ENCODE peak calls at places on chromosomes 6 and 20, in ten cellular contexts. I is endothelial cell of umbilical vein, G is fibroblast of the aortic adventitia, X is bronchial epithelial cell, V is RWPE1, A is WERI-Rb-1, C is cardiac muscle cell, O is fibroblast of mammary gland, K is brain microvascular endothelial cell, J is PC-3. W is an unnamed sample.

GRCh38 chr6:2739335-2739734 is 11.4 kb downstream of the MYLK4 start:
- DNase-seq in C (no peak), G (no peak), I (peak; percentile 9), O (peak; percentile 69), V (peak; percentile 36), K (peak; percentile 92), X (peak; percentile 17), A (no peak), J (peak; percentile 63), W (no peak)

GRCh38 chr6:112833546-112834215 is 486.6 kb downstream of the RFPL4B start:
- DNase-seq in K (no peak), C (peak; percentile 20), X (peak; percentile 5), G (peak; percentile 36), A (no peak), I (peak; percentile 7), V (no peak), J (no peak), O (no peak), W (no peak)

GRCh38 chr20:17725094-17725835 is 25.5 kb downstream of the BANF2 start:
- DNase-seq in G (no peak), C (no peak), I (no peak), J (no peak), V (no peak), K (no peak), X (no peak), A (peak; percentile 66), O (no peak), W (no peak)

GRCh38 chr6:111798281-111798725 is 74.9 kb downstream of the FYN start:
- DNase-seq in J (peak; percentile 83), G (no peak), V (no peak), O (no peak), X (no peak), I (no peak), A (no peak), C (no peak), K (no peak), W (no peak)

GRCh38 chr20:25453035-25453810 is 45.8 kb downstream of the GINS1 start:
- DNase-seq in A (no peak), C (peak; percentile 67), K (no peak), X (peak; percentile 53), V (peak; percentile 73), I (peak; percentile 5), J (peak; percentile 97), O (peak; percentile 21), G (peak; percentile 7), W (no peak)

GRCh38 chr6:168181316-168181715 is 102.3 kb upstream of the FRMD1 start:
- DNase-seq in C (no peak), X (no peak), V (no peak), O (no peak), I (no peak), K (no peak), J (no peak), G (no peak), A (no peak), W (no peak)

GRCh38 chr6:35624341-35625070 is 64.2 kb downstream of the FKBP5 start:
- DNase-seq in O (peak; percentile 48), K (no peak), J (peak; percentile 44), I (peak; percentile 42), C (no peak), X (no peak), G (peak; percentile 27), V (no peak), A (no peak), W (no peak)

GRCh38 chr20:17504898-17505663 is 26.1 kb downstream of the BFSP1 start:
- DNase-seq in K (peak; percentile 39), G (peak; percentile 73), A (no peak), O (peak; percentile 69), C (peak; percentile 66), J (peak; percentile 84), V (peak; percentile 59), I (peak; percentile 72), X (peak; percentile 68), W (peak; percentile 53)

DNA sequence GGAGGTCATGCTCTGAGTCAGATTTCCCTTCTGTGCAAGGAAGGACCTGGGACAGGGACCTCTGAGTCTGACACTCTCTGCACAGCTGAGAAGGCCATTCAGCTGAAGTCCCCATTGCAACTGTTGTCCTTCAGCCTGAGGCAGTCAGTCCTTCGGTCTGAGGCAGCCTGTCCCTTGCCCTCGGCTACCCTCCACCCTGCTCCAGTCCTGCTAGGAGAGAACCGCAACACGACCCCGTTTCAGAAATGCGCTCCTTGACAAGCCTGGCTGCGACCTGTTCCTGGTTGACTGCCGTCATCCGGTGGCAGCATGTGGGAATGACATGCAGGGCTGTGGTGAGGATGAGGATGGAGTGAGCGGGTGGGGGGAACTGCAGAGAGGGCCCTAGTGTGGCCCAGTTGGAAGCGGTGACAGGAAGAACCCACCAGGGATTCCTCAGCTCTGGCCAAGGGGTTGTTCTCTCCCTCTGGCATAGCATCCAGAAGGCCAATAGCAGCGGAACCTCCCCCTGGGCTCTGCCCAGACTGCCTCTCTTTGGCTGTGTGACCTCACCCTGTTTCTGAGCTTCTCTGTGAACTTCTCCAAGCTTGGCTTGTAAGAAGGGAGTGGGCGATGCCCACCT is 40.3 kb upstream of the ANGPT4 start:
- DNase-seq in C (peak; percentile 68), J (peak; percentile 83), I (peak; percentile 62), X (peak; percentile 34), G (peak; percentile 59), A (peak; percentile 77), V (peak; percentile 84), K (peak; percentile 43), O (peak; percentile 55), W (peak; percentile 28)
- TF ChIP-seq CTCF in C (peak; percentile 99), J (peak; percentile 100), I (peak; percentile 96), X (peak; percentile 97), G (peak; percentile 98), A (peak; percentile 96), V (peak; percentile 98), K (peak; percentile 97), O (peak; percentile 96), W (peak; percentile 74)

DNA sequence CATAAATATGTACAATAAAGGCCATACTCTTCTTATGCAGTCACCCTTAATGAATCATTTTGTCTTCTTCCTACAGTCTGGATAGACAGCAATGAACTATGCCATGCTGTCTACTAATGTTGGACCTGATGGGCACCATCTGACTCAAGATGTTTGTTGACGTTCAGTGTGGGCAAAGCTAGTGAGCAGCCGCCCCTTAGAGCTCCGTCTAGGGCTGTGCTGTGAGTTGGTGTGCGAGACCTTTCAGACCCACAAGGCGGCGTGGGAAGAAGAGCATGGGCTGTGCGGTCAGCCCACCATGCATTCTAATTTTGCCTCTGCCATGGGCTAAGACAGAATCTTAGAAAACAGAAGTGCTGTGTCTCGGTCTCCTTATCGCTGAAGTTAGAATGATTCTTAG is 829.4 kb downstream of the QKI start:
- DNase-seq in K (no peak), V (no peak), X (no peak), O (peak; percentile 16), G (no peak), A (no peak), J (peak; percentile 17), C (no peak), I (no peak), W (no peak)
- TF ChIP-seq CTCF in K (peak; percentile 25), V (no peak), X (no peak), O (no peak), G (no peak), A (no peak), J (no peak), C (no peak), I (no peak), W (no peak)

DNA sequence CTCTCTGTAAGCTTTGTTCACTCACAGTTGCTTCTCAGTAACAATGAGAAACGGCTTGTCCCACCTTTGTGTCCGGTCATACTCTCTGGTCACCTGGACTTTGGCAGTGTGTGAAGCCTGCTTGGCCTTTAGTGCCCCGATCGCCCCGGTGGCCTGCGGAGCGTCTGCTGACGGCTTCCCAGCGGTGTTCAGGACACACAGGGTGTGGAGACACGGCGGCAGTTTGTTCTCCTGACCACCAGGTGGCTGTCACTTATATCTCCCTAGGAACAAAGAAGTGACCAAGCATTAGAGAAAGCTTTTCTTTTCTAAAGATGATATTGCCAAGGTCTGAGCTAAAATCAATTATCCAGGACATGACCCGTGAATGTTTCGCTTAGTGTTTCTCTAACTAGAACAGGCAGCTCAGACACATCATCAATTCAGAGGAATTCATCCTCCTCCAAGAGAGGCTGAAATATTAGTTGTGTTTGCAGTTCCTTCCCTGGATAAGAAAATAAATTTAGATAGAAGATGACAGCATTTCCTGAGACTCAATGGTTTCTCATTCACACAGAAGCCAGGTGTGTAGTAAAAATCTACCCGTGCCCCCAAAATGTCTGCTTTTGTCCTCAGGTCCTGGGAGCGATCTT is 167.4 kb upstream of the THBS2 start:
- DNase-seq in I (no peak), J (no peak), K (peak; percentile 41), G (no peak), O (peak; percentile 19), V (no peak), C (peak; percentile 52), A (peak; percentile 55), X (no peak), W (no peak)
- TF ChIP-seq CTCF in I (no peak), J (no peak), K (peak; percentile 67), G (peak; percentile 43), O (peak; percentile 26), V (no peak), C (peak; percentile 59), A (peak; percentile 65), X (peak; percentile 25), W (peak; percentile 30)

GRCh38 chr20:47814632-47815415 is 29.5 kb upstream of the SULF2 start:
- DNase-seq in O (no peak), X (no peak), C (no peak), K (no peak), G (no peak), I (no peak), V (no peak), A (no peak), J (no peak), W (no peak)
- TF ChIP-seq CTCF in O (no peak), X (no peak), C (no peak), K (no peak), G (no peak), I (no peak), V (no peak), A (no peak), J (no peak), W (no peak)

GRCh38 chr6:137977206-137977605 is 110.1 kb downstream of the TNFAIP3 start:
- DNase-seq in C (no peak), A (no peak), K (no peak), X (no peak), G (no peak), V (no peak), I (no peak), O (no peak), J (no peak), W (no peak)

GRCh38 chr6:137973201-137973600 is 106.1 kb downstream of the TNFAIP3 start:
- DNase-seq in V (no peak), K (no peak), A (no peak), I (no peak), C (peak; percentile 70), J (no peak), O (peak; percentile 62), G (peak; percentile 94), X (no peak), W (no peak)

GRCh38 chr6:137977814-137978213 is 110.8 kb downstream of the TNFAIP3 start:
- DNase-seq in C (no peak), X (no peak), V (no peak), O (peak; percentile 20), K (no peak), I (no peak), J (no peak), G (peak; percentile 58), A (no peak), W (no peak)

GRCh38 chr6:137976430-137976829 is 109.4 kb downstream of the TNFAIP3 start:
- DNase-seq in A (no peak), G (no peak), V (no peak), X (no peak), I (no peak), K (no peak), J (no peak), C (no peak), O (no peak), W (no peak)

GRCh38 chr6:137975058-137975940 is 108.2 kb downstream of the TNFAIP3 start:
- DNase-seq in C (peak; percentile 56), V (peak; percentile 20), O (peak; percentile 29), K (no peak), A (no peak), X (peak; percentile 36), J (peak; percentile 54), I (peak; percentile 27), G (peak; percentile 73), W (no peak)
- TF ChIP-seq CTCF in C (peak; percentile 34), V (peak; percentile 40), O (peak; percentile 17), K (no peak), A (no peak), X (peak; percentile 11), J (peak; percentile 61), I (no peak), G (peak; percentile 38), W (no peak)